ENCODE peak calls at places on chromosome 7, in six cellular contexts. One of them, this sample, is unnamed.
A peak's percentile ranks its signal among the peaks of the same experiment; 100 is the strongest.

GRCh38 chr7:73452999-73453635 is 19.5 kb downstream of the FZD9 start:
- DNase-seq in cardiac muscle cell: peak; percentile 23
- DNase-seq in tibial artery: no peak
- DNase-seq in breast epithelium: no peak
- DNase-seq in transverse colon: no peak
- DNase-seq in CD4-positive, CD25-positive, alpha-beta regulatory T cell: no peak
- DNase-seq in this sample: no peak

GRCh38 chr7:4184653-4185052 is 497.4 kb upstream of the FOXK1 start:
- DNase-seq in CD4-positive, CD25-positive, alpha-beta regulatory T cell: no peak
- DNase-seq in breast epithelium: no peak
- DNase-seq in tibial artery: no peak
- DNase-seq in cardiac muscle cell: no peak
- DNase-seq in transverse colon: no peak
- DNase-seq in this sample: no peak

GRCh38 chr7:149261321-149261828 is 621 bp upstream of the ZNF783 start:
- DNase-seq in breast epithelium: no peak
- DNase-seq in CD4-positive, CD25-positive, alpha-beta regulatory T cell: no peak
- DNase-seq in transverse colon: no peak
- DNase-seq in tibial artery: no peak
- DNase-seq in cardiac muscle cell: peak; percentile 40
- DNase-seq in this sample: no peak

GRCh38 chr7:101411477-101411954 is 48.8 kb downstream of the COL26A1 start:
- DNase-seq in CD4-positive, CD25-positive, alpha-beta regulatory T cell: no peak
- DNase-seq in breast epithelium: no peak
- DNase-seq in cardiac muscle cell: no peak
- DNase-seq in transverse colon: no peak
- DNase-seq in tibial artery: no peak
- DNase-seq in this sample: no peak

GRCh38 chr7:41700044-41700471 is 2.8 kb downstream of the INHBA start:
- DNase-seq in CD4-positive, CD25-positive, alpha-beta regulatory T cell: no peak
- DNase-seq in breast epithelium: no peak
- DNase-seq in transverse colon: no peak
- DNase-seq in cardiac muscle cell: peak; percentile 25
- DNase-seq in tibial artery: no peak
- DNase-seq in this sample: no peak

GRCh38 chr7:36157506-36158320 is 4.7 kb downstream of the EEPD1 start:
- DNase-seq in breast epithelium: no peak
- DNase-seq in CD4-positive, CD25-positive, alpha-beta regulatory T cell: no peak
- DNase-seq in tibial artery: no peak
- DNase-seq in transverse colon: no peak
- DNase-seq in cardiac muscle cell: no peak
- DNase-seq in this sample: no peak

GRCh38 chr7:26201261-26202018 is at the start of gene CBX3:
- DNase-seq in cardiac muscle cell: peak; percentile 86
- DNase-seq in breast epithelium: peak; percentile 90
- DNase-seq in tibial artery: peak; percentile 88
- DNase-seq in transverse colon: peak; percentile 91
- DNase-seq in CD4-positive, CD25-positive, alpha-beta regulatory T cell: peak; percentile 62
- DNase-seq in this sample: peak; percentile 94

GRCh38 chr7:26862806-26863205 is 1.6 kb downstream of the SKAP2 start:
- DNase-seq in breast epithelium: no peak
- DNase-seq in CD4-positive, CD25-positive, alpha-beta regulatory T cell: no peak
- DNase-seq in tibial artery: no peak
- DNase-seq in transverse colon: no peak
- DNase-seq in cardiac muscle cell: no peak
- DNase-seq in this sample: no peak

DNA sequence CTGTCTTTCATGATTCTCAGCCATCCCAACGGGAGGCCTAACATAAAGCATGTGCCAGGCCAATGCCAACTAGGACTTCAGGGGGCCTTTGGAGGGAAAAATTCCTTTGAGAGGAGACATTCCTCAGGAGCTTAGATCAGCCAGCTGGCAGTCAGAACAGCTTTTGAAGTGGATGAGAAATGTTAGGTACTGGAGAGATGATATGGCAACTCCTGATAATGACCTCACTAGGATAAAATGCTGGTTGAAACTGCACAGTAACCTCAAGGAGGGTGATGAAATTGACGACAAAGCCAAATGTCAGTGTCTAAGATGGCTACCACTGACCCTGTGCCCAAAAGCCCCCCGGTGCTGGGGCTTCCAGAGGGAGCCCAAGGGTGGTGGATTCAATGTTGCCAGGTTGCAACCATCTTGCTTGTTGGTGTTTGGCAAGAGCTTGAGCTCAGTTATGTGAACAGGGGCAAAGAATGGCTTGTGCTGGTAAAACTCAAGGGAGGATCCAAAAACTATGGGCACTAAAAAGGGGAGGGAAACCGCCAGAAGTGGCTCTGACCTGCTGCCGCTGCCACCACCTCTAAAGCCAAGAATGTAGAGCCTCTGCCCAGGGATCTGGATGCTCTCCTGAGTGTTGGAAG is 121.2 kb downstream of the UBE2H start:
- DNase-seq in CD4-positive, CD25-positive, alpha-beta regulatory T cell: no peak
- DNase-seq in transverse colon: no peak
- DNase-seq in breast epithelium: no peak
- DNase-seq in cardiac muscle cell: peak; percentile 83
- DNase-seq in tibial artery: no peak
- DNase-seq in this sample: no peak
- H3K4me3 ChIP-seq in CD4-positive, CD25-positive, alpha-beta regulatory T cell: no peak overlapping the region
- H3K4me3 ChIP-seq in transverse colon: no peak overlapping the region
- H3K4me3 ChIP-seq in breast epithelium: no peak overlapping the region
- H3K4me3 ChIP-seq in cardiac muscle cell: no peak overlapping the region
- H3K4me3 ChIP-seq in tibial artery: no peak overlapping the region
- H3K4me3 ChIP-seq in this sample: no peak overlapping the region

GRCh38 chr7:75796420-75796819 is 17.2 kb downstream of the CCL24 start:
- DNase-seq in CD4-positive, CD25-positive, alpha-beta regulatory T cell: no peak
- DNase-seq in cardiac muscle cell: no peak
- DNase-seq in breast epithelium: no peak
- DNase-seq in transverse colon: no peak
- DNase-seq in tibial artery: no peak
- DNase-seq in this sample: no peak
- H3K4me3 ChIP-seq in CD4-positive, CD25-positive, alpha-beta regulatory T cell: no peak overlapping the region
- H3K4me3 ChIP-seq in cardiac muscle cell: no peak overlapping the region
- H3K4me3 ChIP-seq in breast epithelium: no peak overlapping the region
- H3K4me3 ChIP-seq in transverse colon: no peak overlapping the region
- H3K4me3 ChIP-seq in tibial artery: no peak overlapping the region
- H3K4me3 ChIP-seq in this sample: no peak overlapping the region

GRCh38 chr7:157416011-157416410 is 79.2 kb downstream of the DNAJB6 start:
- DNase-seq in CD4-positive, CD25-positive, alpha-beta regulatory T cell: no peak
- DNase-seq in cardiac muscle cell: no peak
- DNase-seq in tibial artery: no peak
- DNase-seq in transverse colon: no peak
- DNase-seq in breast epithelium: no peak
- DNase-seq in this sample: no peak
- H3K4me3 ChIP-seq in CD4-positive, CD25-positive, alpha-beta regulatory T cell: no peak overlapping the region
- H3K4me3 ChIP-seq in cardiac muscle cell: no peak overlapping the region
- H3K4me3 ChIP-seq in tibial artery: no peak overlapping the region
- H3K4me3 ChIP-seq in transverse colon: no peak overlapping the region
- H3K4me3 ChIP-seq in breast epithelium: no peak overlapping the region
- H3K4me3 ChIP-seq in this sample: no peak overlapping the region

DNA sequence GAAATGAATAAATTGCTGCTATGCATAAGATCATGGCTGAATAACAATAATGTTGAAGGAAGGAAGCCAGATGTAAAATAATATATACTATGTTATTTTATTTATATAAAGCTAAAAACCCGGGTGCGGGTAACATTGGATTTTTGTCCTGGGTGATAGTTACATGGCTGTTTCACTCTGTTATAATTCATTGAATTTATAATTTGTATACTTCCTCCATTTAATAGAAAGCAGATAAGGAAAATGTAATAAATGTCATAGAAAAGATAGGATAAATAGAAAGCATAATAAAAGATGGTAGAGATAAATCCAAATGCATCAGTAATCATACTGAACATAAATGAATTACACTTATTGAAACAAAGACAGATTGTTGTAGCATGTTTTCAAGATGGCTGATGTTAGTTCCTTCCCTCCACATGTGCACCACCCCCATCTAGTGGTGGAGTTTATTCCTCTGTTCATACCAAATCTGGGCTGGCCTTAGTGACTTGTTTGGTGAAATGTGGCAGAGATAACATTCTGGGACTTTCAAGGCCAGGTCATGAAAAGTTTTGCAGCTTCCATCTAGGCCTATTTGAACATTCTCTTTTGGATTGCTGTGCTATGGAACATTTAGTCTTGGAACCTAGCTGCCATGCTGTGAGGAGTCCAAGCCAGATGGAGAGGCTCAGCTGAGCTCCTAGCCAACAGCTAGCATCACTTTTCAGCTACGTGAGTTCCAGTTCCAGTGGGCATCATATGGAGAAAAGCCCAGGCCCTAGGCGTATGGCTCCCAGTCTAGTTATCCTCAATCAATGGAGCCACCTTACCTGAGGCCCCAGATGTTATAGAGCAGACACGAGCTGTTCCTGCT is 46.9 kb downstream of the AHCYL2 start:
- DNase-seq in transverse colon: peak; percentile 55
- DNase-seq in cardiac muscle cell: peak; percentile 59
- DNase-seq in breast epithelium: no peak
- DNase-seq in CD4-positive, CD25-positive, alpha-beta regulatory T cell: peak; percentile 78
- DNase-seq in tibial artery: peak; percentile 29
- DNase-seq in this sample: peak; percentile 64
- H3K4me3 ChIP-seq in transverse colon: no peak overlapping the region
- H3K4me3 ChIP-seq in cardiac muscle cell: no peak overlapping the region
- H3K4me3 ChIP-seq in breast epithelium: no peak overlapping the region
- H3K4me3 ChIP-seq in CD4-positive, CD25-positive, alpha-beta regulatory T cell: peak overlapping the region; percentile 60
- H3K4me3 ChIP-seq in tibial artery: no peak overlapping the region
- H3K4me3 ChIP-seq in this sample: no peak overlapping the region

DNA sequence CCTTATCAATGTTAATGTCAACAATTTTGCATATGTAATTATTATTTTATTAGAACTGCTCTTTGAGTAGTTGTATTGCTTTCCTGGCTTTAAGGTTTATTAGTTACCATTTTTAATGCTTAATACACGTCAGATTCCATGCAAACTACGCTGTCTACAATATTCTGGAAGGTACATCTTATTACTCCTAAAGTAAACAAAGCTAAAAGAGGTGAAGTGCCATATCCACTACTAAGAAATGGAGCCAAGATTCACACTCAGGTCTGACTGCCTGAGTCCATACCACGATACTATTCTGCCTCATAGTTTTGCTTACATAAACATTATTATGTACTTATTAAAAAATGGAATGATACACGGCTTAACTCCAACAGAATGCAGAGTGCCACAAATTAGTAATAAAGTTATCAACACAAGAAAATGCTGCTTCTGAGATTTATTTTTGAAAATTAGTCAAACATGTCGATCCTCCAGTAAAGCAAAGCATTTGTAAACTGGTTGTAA is 1.2 kb upstream of the DMTF1 start:
- DNase-seq in CD4-positive, CD25-positive, alpha-beta regulatory T cell: no peak
- DNase-seq in breast epithelium: no peak
- DNase-seq in transverse colon: no peak
- DNase-seq in tibial artery: no peak
- DNase-seq in cardiac muscle cell: no peak
- DNase-seq in this sample: no peak
- H3K4me3 ChIP-seq in CD4-positive, CD25-positive, alpha-beta regulatory T cell: peak overlapping the region; percentile 93
- H3K4me3 ChIP-seq in breast epithelium: no peak overlapping the region
- H3K4me3 ChIP-seq in transverse colon: peak overlapping the region; percentile 78
- H3K4me3 ChIP-seq in tibial artery: peak overlapping the region; percentile 85
- H3K4me3 ChIP-seq in cardiac muscle cell: peak overlapping the region; percentile 84
- H3K4me3 ChIP-seq in this sample: peak overlapping the region; percentile 92

This sample was measured in Jurkat, Clone E6-1.